ENCODE peak calls at places on chromosomes 16 and 17, in four cellular contexts. One of them, this sample, is unnamed.

GRCh38 chr16:87359121-87359520 is 24.5 kb downstream of the FBXO31 start:
- DNase-seq in neuronal stem cell: no peak
- DNase-seq in naive thymus-derived CD8-positive, alpha-beta T cell: no peak
- DNase-seq in B cell: no peak
- DNase-seq in this sample: no peak

GRCh38 chr17:28950752-28951427 is 428 bp downstream of the PHF12 start:
- DNase-seq in naive thymus-derived CD8-positive, alpha-beta T cell: no peak
- DNase-seq in B cell: no peak
- DNase-seq in neuronal stem cell: no peak
- DNase-seq in this sample: no peak

GRCh38 chr16:12126091-12126806 is 149.7 kb downstream of the SNX29 start:
- DNase-seq in naive thymus-derived CD8-positive, alpha-beta T cell: no peak
- DNase-seq in B cell: no peak
- DNase-seq in neuronal stem cell: no peak
- DNase-seq in this sample: no peak

GRCh38 chr17:68107373-68107772 is 71.8 kb downstream of the KPNA2 start:
- DNase-seq in B cell: no peak
- DNase-seq in naive thymus-derived CD8-positive, alpha-beta T cell: no peak
- DNase-seq in neuronal stem cell: no peak
- DNase-seq in this sample: no peak

GRCh38 chr17:35733366-35733765 is 1.9 kb downstream of the RASL10B start:
- DNase-seq in B cell: peak; percentile 29
- DNase-seq in neuronal stem cell: no peak
- DNase-seq in naive thymus-derived CD8-positive, alpha-beta T cell: no peak
- DNase-seq in this sample: no peak

GRCh38 chr16:23691483-23692189 is 12.9 kb downstream of the PLK1 start:
- DNase-seq in B cell: no peak
- DNase-seq in neuronal stem cell: no peak
- DNase-seq in naive thymus-derived CD8-positive, alpha-beta T cell: no peak
- DNase-seq in this sample: no peak

GRCh38 chr17:81831563-81831956 is 1.5 kb downstream of the MCRIP1 start:
- DNase-seq in neuronal stem cell: no peak
- DNase-seq in B cell: no peak
- DNase-seq in naive thymus-derived CD8-positive, alpha-beta T cell: no peak
- DNase-seq in this sample: no peak

GRCh38 chr16:75304521-75305363 is 53.3 kb upstream of the BCAR1 start:
- DNase-seq in naive thymus-derived CD8-positive, alpha-beta T cell: no peak
- DNase-seq in B cell: no peak
- DNase-seq in neuronal stem cell: no peak
- DNase-seq in this sample: no peak

GRCh38 chr17:38925263-38925995 is at the start of gene LASP1NB:
- DNase-seq in B cell: no peak
- DNase-seq in naive thymus-derived CD8-positive, alpha-beta T cell: peak; percentile 87
- DNase-seq in neuronal stem cell: no peak
- DNase-seq in this sample: no peak

GRCh38 chr17:82698065-82698973 is at the start of gene RAB40B:
- DNase-seq in naive thymus-derived CD8-positive, alpha-beta T cell: peak; percentile 99
- DNase-seq in B cell: peak; percentile 100
- DNase-seq in neuronal stem cell: peak; percentile 96
- DNase-seq in this sample: peak; percentile 98

GRCh38 chr17:15231851-15232516 is 33.1 kb downstream of the PMP22 start:
- DNase-seq in neuronal stem cell: no peak
- DNase-seq in naive thymus-derived CD8-positive, alpha-beta T cell: no peak
- DNase-seq in B cell: no peak
- DNase-seq in this sample: no peak

GRCh38 chr17:60253048-60253447 is 103.3 kb downstream of the CA4 start:
- DNase-seq in naive thymus-derived CD8-positive, alpha-beta T cell: no peak
- DNase-seq in neuronal stem cell: no peak
- DNase-seq in B cell: no peak
- DNase-seq in this sample: no peak

GRCh38 chr17:48492401-48493298 is 38.2 kb downstream of the HOXB1 start:
- DNase-seq in B cell: peak; percentile 84
- DNase-seq in naive thymus-derived CD8-positive, alpha-beta T cell: peak; percentile 76
- DNase-seq in neuronal stem cell: no peak
- DNase-seq in this sample: peak; percentile 55

GRCh38 chr17:17718251-17718650 is 37.0 kb downstream of the RAI1 start:
- DNase-seq in naive thymus-derived CD8-positive, alpha-beta T cell: no peak
- DNase-seq in B cell: no peak
- DNase-seq in neuronal stem cell: no peak
- DNase-seq in this sample: no peak

GRCh38 chr17:44909681-44910144 is 5.6 kb downstream of the GFAP start:
- DNase-seq in neuronal stem cell: no peak
- DNase-seq in naive thymus-derived CD8-positive, alpha-beta T cell: no peak
- DNase-seq in B cell: peak; percentile 10
- DNase-seq in this sample: no peak

GRCh38 chr17:28969706-28970393 is 18.5 kb upstream of the PHF12 start:
- DNase-seq in B cell: no peak
- DNase-seq in naive thymus-derived CD8-positive, alpha-beta T cell: no peak
- DNase-seq in neuronal stem cell: no peak
- DNase-seq in this sample: no peak

GRCh38 chr16:20906225-20906870 is 5.8 kb downstream of the LYRM1 start:
- DNase-seq in neuronal stem cell: no peak
- DNase-seq in naive thymus-derived CD8-positive, alpha-beta T cell: no peak
- DNase-seq in B cell: no peak
- DNase-seq in this sample: no peak

GRCh38 chr16:89374393-89374948 is 115.9 kb downstream of the ANKRD11 start:
- DNase-seq in naive thymus-derived CD8-positive, alpha-beta T cell: no peak
- DNase-seq in neuronal stem cell: no peak
- DNase-seq in B cell: peak; percentile 58
- DNase-seq in this sample: no peak

GRCh38 chr16:84132527-84133285 is 12.3 kb downstream of the HSDL1 start:
- DNase-seq in neuronal stem cell: no peak
- DNase-seq in naive thymus-derived CD8-positive, alpha-beta T cell: no peak
- DNase-seq in B cell: peak; percentile 39
- DNase-seq in this sample: no peak

GRCh38 chr17:56601613-56602012 is 8.1 kb downstream of the NOG start:
- DNase-seq in B cell: no peak
- DNase-seq in naive thymus-derived CD8-positive, alpha-beta T cell: no peak
- DNase-seq in neuronal stem cell: no peak
- DNase-seq in this sample: no peak

GRCh38 chr16:53840472-53840871 is 136.5 kb downstream of the FTO start:
- DNase-seq in naive thymus-derived CD8-positive, alpha-beta T cell: no peak
- DNase-seq in B cell: no peak
- DNase-seq in neuronal stem cell: no peak
- DNase-seq in this sample: no peak

GRCh38 chr16:23302045-23302956 is at the start of gene SCNN1B:
- DNase-seq in naive thymus-derived CD8-positive, alpha-beta T cell: no peak
- DNase-seq in neuronal stem cell: peak; percentile 38
- DNase-seq in B cell: no peak
- DNase-seq in this sample: no peak

GRCh38 chr16:48126801-48127644 is 28.8 kb downstream of the ABCC12 start:
- DNase-seq in neuronal stem cell: no peak
- DNase-seq in naive thymus-derived CD8-positive, alpha-beta T cell: no peak
- DNase-seq in B cell: no peak
- DNase-seq in this sample: no peak

GRCh38 chr16:82995927-82996441 is 369.2 kb downstream of the CDH13 start:
- DNase-seq in B cell: no peak
- DNase-seq in neuronal stem cell: no peak
- DNase-seq in naive thymus-derived CD8-positive, alpha-beta T cell: no peak
- DNase-seq in this sample: no peak

GRCh38 chr17:10048951-10049350 is 143.9 kb upstream of the RCVRN start:
- DNase-seq in naive thymus-derived CD8-positive, alpha-beta T cell: no peak
- DNase-seq in B cell: no peak
- DNase-seq in neuronal stem cell: no peak
- DNase-seq in this sample: no peak

GRCh38 chr17:6919158-6919557 is 76.7 kb upstream of the ALOX12 start:
- DNase-seq in naive thymus-derived CD8-positive, alpha-beta T cell: no peak
- DNase-seq in B cell: no peak
- DNase-seq in neuronal stem cell: no peak
- DNase-seq in this sample: no peak

GRCh38 chr16:3256876-3257465 is 538 bp upstream of the MEFV start:
- DNase-seq in B cell: no peak
- DNase-seq in neuronal stem cell: no peak
- DNase-seq in naive thymus-derived CD8-positive, alpha-beta T cell: no peak
- DNase-seq in this sample: no peak

GRCh38 chr16:47877166-47877565 is 278.6 kb downstream of the ABCC12 start:
- DNase-seq in naive thymus-derived CD8-positive, alpha-beta T cell: no peak
- DNase-seq in neuronal stem cell: no peak
- DNase-seq in B cell: no peak
- DNase-seq in this sample: no peak

GRCh38 chr16:83458612-83459011 is 349.2 kb upstream of the HSBP1 start:
- DNase-seq in neuronal stem cell: no peak
- DNase-seq in naive thymus-derived CD8-positive, alpha-beta T cell: no peak
- DNase-seq in B cell: no peak
- DNase-seq in this sample: no peak

GRCh38 chr17:11948791-11949190 is 48.5 kb downstream of the ZNF18 start:
- DNase-seq in neuronal stem cell: no peak
- DNase-seq in B cell: no peak
- DNase-seq in naive thymus-derived CD8-positive, alpha-beta T cell: no peak
- DNase-seq in this sample: no peak

GRCh38 chr17:1896243-1897163 is 66.7 kb downstream of the RPA1 start:
- DNase-seq in B cell: no peak
- DNase-seq in naive thymus-derived CD8-positive, alpha-beta T cell: no peak
- DNase-seq in neuronal stem cell: no peak
- DNase-seq in this sample: no peak

GRCh38 chr17:20103454-20104448 is 94.6 kb downstream of the SPECC1 start:
- DNase-seq in naive thymus-derived CD8-positive, alpha-beta T cell: no peak
- DNase-seq in B cell: no peak
- DNase-seq in neuronal stem cell: no peak
- DNase-seq in this sample: no peak